ENCODE peak calls at places on chromosomes 16 and 17, in four cellular contexts. J, F, X and H are unnamed samples.

GRCh38 chr16:4529085-4530060 is 9.2 kb downstream of the CDIP1 start:
- DNase-seq in F (no peak), J (no peak), X (no peak), H (no peak)

GRCh38 chr17:28646039-28646754 is 1.2 kb upstream of the BLTP2 start:
- DNase-seq in J (no peak), F (peak; percentile 50), X (no peak), H (no peak)

GRCh38 chr17:2337152-2337810 is at the start of gene SGSM2:
- DNase-seq in J (peak; percentile 90), F (peak; percentile 87), X (peak; percentile 43), H (peak; percentile 81)

GRCh38 chr16:86048221-86048620 is 149.3 kb downstream of the IRF8 start:
- DNase-seq in J (peak; percentile 82), X (no peak), F (no peak), H (no peak)

GRCh38 chr17:49783051-49783715 is 5.3 kb upstream of the KAT7 start:
- DNase-seq in J (no peak), X (no peak), F (no peak), H (peak; percentile 96)

GRCh38 chr16:12160815-12161550 is 184.4 kb downstream of the SNX29 start:
- DNase-seq in J (no peak), X (no peak), F (no peak), H (no peak)

GRCh38 chr17:72592242-72592966 is 471.6 kb downstream of the SOX9 start:
- DNase-seq in X (peak; percentile 74), J (peak; percentile 91), F (peak; percentile 96), H (peak; percentile 93)

GRCh38 chr16:85490971-85491771 is 122.0 kb upstream of the GSE1 start:
- DNase-seq in X (no peak), F (no peak), J (no peak), H (no peak)

GRCh38 chr16:88361775-88362174 is 21.0 kb upstream of the ZNF469 start:
- DNase-seq in J (no peak), F (no peak), X (no peak), H (no peak)

GRCh38 chr16:56041556-56042140 is 149.6 kb upstream of the GNAO1 start:
- DNase-seq in X (peak; percentile 45), F (peak; percentile 64), J (no peak), H (peak; percentile 66)

GRCh38 chr16:87581867-87582220 is 20.5 kb upstream of the JPH3 start:
- DNase-seq in J (no peak), F (no peak), X (no peak), H (peak; percentile 28)

GRCh38 chr17:801660-802059 is 19.5 kb downstream of the MRM3 start:
- DNase-seq in X (no peak), J (no peak), F (no peak), H (no peak)

GRCh38 chr17:9386401-9386800 is 189.2 kb downstream of the STX8 start:
- DNase-seq in F (no peak), X (no peak), J (no peak), H (no peak)

GRCh38 chr17:21680366-21680765 is 12.0 kb upstream of the KCNJ18 start:
- DNase-seq in X (no peak), J (peak; percentile 90), F (no peak), H (no peak)